ENCODE peak calls at places on chromosomes 11 and 22, in six cellular contexts. V is A549; P is CD8-positive, alpha-beta T cell; X is ascending aorta; E is AG04450; A is AG09309. G is an unnamed sample.

GRCh38 chr11:16777576-16777975 is 39.1 kb downstream of the C11orf58 start:
- DNase-seq in V (no peak), P (no peak), X (no peak), E (no peak), A (no peak), G (no peak)

GRCh38 chr11:119788911-119789560 is 60.0 kb upstream of the NECTIN1 start:
- DNase-seq in V (no peak), P (no peak), X (no peak), E (no peak), A (no peak), G (no peak)

GRCh38 chr22:22593964-22594656 is 35.0 kb upstream of the PRAME start:
- DNase-seq in V (no peak), P (peak; percentile 25), X (no peak), E (peak; percentile 11), A (no peak), G (peak; percentile 6)

GRCh38 chr11:121048464-121049233 is 24.7 kb downstream of the TBCEL start:
- DNase-seq in V (no peak), P (no peak), X (no peak), E (no peak), A (no peak), G (peak; percentile 69)

GRCh38 chr11:45500457-45500856 is 165.0 kb downstream of the CHST1 start:
- DNase-seq in V (no peak), P (no peak), X (no peak), E (no peak), A (no peak), G (no peak)

GRCh38 chr22:19174106-19175025 is 4.2 kb downstream of the SLC25A1 start:
- DNase-seq in V (no peak), P (no peak), X (no peak), E (no peak), A (peak; percentile 29), G (no peak)

GRCh38 chr11:127110542-127110941 is 110.0 kb upstream of the KIRREL3 start:
- DNase-seq in V (no peak), P (no peak), X (no peak), E (no peak), A (no peak), G (no peak)

GRCh38 chr11:77047007-77047927 is 13.1 kb downstream of the B3GNT6 start:
- DNase-seq in V (peak; percentile 69), P (peak; percentile 64), X (no peak), E (peak; percentile 79), A (peak; percentile 78), G (peak; percentile 83)

GRCh38 chr11:60974726-60975125 is 3.2 kb downstream of the CD6 start:
- DNase-seq in V (no peak), P (no peak), X (no peak), E (no peak), A (no peak), G (no peak)

GRCh38 chr11:92540113-92540512 is 315.5 kb downstream of the FAT3 start:
- DNase-seq in V (no peak), P (no peak), X (no peak), E (no peak), A (no peak), G (no peak)

GRCh38 chr11:73236879-73237278 is 18.8 kb downstream of the P2RY2 start:
- DNase-seq in V (peak; percentile 69), P (no peak), X (no peak), E (no peak), A (no peak), G (no peak)

GRCh38 chr11:103317118-103317517 is 207.9 kb downstream of the DYNC2H1 start:
- DNase-seq in V (no peak), P (no peak), X (no peak), E (no peak), A (no peak), G (no peak)

DNA sequence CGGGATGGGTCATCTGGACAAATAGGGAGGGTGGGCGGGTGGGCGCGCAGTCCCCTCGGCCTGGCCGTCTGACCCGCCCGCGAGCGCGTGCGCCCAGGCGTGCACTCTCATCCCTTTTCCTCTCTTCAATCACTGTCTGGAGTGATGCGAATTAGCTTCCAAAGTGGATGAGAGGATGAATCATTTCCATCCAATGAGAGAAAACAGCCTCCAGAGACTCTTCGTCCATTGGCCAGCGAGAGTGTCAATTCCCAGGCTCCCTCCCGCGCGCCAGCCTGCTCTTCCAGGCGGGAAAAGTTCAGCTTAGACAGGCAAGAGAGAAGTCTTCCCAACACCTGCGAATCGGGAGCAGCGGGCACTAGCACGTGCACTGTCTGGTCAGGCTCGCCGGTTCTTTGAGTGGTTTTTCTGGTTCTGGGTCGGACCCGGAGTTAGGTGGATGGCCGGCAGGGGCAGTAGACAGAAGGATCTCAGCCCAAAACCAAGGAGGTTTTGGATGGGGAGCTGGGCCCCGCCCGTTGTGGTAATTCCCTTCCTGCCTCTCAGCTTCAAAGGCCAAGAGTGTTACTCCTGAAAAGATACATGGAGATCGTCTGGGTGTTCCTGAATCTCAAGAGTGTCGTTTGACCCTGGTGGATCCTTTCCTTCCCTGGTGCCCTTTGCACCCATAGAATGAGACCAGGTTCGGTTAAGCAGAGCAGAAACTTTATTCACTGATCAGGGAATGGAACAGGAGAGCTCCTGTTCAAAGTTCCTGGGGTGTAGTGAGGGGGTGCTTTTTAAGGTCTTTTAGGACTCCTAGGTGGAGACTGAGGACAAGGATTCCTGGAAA is 33.4 kb upstream of the GLYATL1 start:
- DNase-seq in V (peak; percentile 48), P (no peak), X (no peak), E (peak; percentile 71), A (peak; percentile 73), G (peak; percentile 97)
- H3K4me3 ChIP-seq in V (peak overlapping the region; percentile 42), P (no peak overlapping the region), X (peak overlapping the region; percentile 45), E (peak overlapping the region; percentile 75), A (peak overlapping the region; percentile 74), G (peak overlapping the region; percentile 60)

DNA sequence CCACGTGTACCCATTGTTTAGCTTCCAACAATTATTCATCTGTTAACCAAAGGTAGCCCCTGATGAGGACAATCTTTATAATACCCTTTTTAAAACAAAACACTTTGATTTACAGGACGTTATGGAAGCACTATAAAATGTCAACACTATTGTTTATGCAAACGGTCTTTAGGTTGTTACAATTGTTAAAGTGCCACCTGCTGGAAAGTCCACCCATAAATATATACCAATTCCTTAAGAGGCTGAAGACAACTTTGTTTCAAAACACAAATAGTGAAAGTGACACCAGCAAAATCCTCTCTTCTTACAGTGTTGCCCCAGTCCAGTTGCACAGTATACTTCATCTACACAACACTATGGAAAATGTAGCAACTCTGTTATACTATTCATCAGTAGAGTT is 68.9 kb upstream of the SLN start:
- DNase-seq in V (no peak), P (no peak), X (no peak), E (no peak), A (no peak), G (no peak)
- TF ChIP-seq CTCF in V (peak; percentile 36), P (no peak), X (no peak), E (no peak), A (no peak), G (peak; percentile 43)

DNA sequence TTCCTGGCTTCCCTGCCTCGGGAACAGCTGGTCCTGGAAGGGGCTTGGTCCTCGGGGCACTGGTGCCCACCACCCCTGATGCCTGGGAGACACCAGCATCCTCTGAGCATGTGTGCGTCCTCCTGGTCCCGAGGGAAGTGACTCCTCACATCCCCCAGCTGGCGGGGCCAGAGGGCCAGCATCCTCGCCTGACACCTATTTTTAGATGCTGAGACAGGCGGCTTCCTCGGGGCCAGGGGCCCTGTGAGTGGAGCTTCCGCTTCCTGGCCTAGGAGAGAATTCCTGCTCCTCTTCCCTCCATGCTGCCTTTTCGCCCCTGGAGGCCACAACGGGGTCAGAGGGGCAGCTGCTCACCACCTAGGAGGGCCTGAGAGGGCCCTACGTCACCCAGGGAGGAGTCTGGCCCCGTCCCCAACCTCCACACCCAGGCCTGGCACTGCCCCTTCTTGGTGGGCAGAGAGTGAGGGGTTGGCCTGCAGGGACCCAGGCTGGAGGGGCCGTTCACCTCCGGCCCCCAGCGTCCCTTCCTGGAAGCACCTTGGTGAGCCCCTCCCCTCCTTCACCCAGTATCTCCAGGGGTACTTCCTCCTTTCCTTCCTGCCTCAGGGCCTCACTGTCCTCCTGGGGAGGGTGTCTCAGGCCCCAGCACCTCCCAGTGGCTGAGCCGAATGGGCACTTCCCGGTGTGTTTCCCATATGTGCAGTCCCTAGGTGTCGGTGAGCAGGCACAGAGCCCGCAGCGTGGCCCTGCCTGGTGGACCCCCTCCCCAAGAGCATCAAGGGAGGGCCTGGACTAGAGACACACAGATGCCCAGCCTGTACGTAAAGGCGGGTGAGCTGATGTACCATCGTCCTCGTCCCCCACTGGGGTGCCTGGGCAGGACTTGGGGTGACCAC is 6.1 kb downstream of the CD81 start:
- DNase-seq in V (no peak), P (no peak), X (no peak), E (no peak), A (no peak), G (no peak)
- H3K4me3 ChIP-seq in V (no peak overlapping the region), P (no peak overlapping the region), X (peak overlapping the region; percentile 28), E (no peak overlapping the region), A (no peak overlapping the region), G (no peak overlapping the region)

GRCh38 chr11:68947151-68947550 is 33.6 kb downstream of the MRGPRD start:
- DNase-seq in V (no peak), P (no peak), X (no peak), E (no peak), A (no peak), G (no peak)

GRCh38 chr11:68948496-68948895 is 32.3 kb downstream of the MRGPRD start:
- DNase-seq in V (no peak), P (no peak), X (no peak), E (no peak), A (no peak), G (no peak)

GRCh38 chr11:68948948-68949347 is 31.8 kb downstream of the MRGPRD start:
- DNase-seq in V (no peak), P (no peak), X (no peak), E (no peak), A (no peak), G (no peak)

GRCh38 chr11:68950776-68951175 is 30.0 kb downstream of the MRGPRD start:
- DNase-seq in V (no peak), P (no peak), X (no peak), E (no peak), A (no peak), G (no peak)

DNA sequence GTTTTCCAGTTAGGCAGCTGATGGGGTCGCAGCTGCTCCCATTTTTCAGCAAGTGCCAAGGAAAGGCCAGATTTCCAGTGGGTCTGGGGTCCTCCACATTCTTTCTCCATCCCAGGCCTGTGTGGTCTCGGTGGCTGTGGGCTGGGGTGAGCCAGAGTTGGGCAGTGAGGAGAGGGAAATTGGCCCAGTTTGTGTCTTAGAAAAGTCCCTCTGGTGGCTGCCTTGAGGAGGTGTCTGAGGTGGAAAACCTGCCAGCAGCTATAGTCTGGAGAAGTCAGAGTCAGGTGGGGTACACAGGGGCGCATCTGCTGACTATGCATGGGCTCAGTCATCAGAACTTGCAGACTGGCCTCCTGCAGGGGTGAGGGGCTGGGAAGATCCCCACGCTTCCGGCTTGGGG is 30.5 kb downstream of the MRGPRD start:
- DNase-seq in V (peak; percentile 68), P (no peak), X (no peak), E (no peak), A (no peak), G (no peak)
- TF ChIP-seq CTCF in V (peak; percentile 25), P (no peak), X (peak; percentile 18), E (peak; percentile 45), A (peak; percentile 41), G (peak; percentile 19)

GRCh38 chr11:134411887-134412507 is at the start of gene B3GAT1:
- DNase-seq in V (no peak), P (no peak), X (no peak), E (no peak), A (no peak), G (no peak)

GRCh38 chr11:134414036-134414731 is 2.1 kb upstream of the B3GAT1 start:
- DNase-seq in V (no peak), P (no peak), X (no peak), E (no peak), A (no peak), G (no peak)

GRCh38 chr11:134413334-134414035 is 1.4 kb upstream of the B3GAT1 start:
- DNase-seq in V (no peak), P (no peak), X (no peak), E (no peak), A (no peak), G (no peak)

GRCh38 chr11:134410766-134411165 is 1.3 kb downstream of the B3GAT1 start:
- DNase-seq in V (no peak), P (no peak), X (no peak), E (no peak), A (no peak), G (no peak)

GRCh38 chr11:134412508-134413333 is 679 bp upstream of the B3GAT1 start:
- DNase-seq in V (no peak), P (no peak), X (no peak), E (no peak), A (no peak), G (no peak)
- H3K4me3 ChIP-seq in V (peak overlapping the region; percentile 36), P (peak overlapping the region; percentile 35), X (peak overlapping the region; percentile 68), E (no peak overlapping the region), A (no peak overlapping the region), G (no peak overlapping the region)